ENCODE peak calls at places on chromosomes 7 and 10, in six cellular contexts. B is MM.1S, K is neural progenitor cell, F is PC-3, W is GM23338, I is hepatocyte. S is an unnamed sample.

GRCh38 chr10:6062101-6062771 is at the start of gene IL2RA:
- DNase-seq in I (no peak), K (no peak), W (no peak), B (no peak), F (no peak), S (peak)

GRCh38 chr7:151876112-151876898 is 610 bp downstream of the PRKAG2 start:
- DNase-seq in W (peak), K (peak), I (peak), F (peak), B (no peak), S (no peak)

GRCh38 chr7:45191361-45191760 is 33.8 kb downstream of the RAMP3 start:
- DNase-seq in I (no peak), B (no peak), W (no peak), K (no peak), F (no peak), S (no peak)

GRCh38 chr7:100582041-100582579 is 3.8 kb downstream of the LRCH4 start:
- DNase-seq in I (no peak), F (no peak), W (no peak), B (no peak), K (no peak), S (no peak)

GRCh38 chr10:86556933-86557649 is 35.5 kb upstream of the WAPL start:
- DNase-seq in W (no peak), F (no peak), K (no peak), B (no peak), I (no peak), S (no peak)

GRCh38 chr10:42519761-42520460 is 118.5 kb downstream of the ZNF33B start:
- DNase-seq in K (no peak), B (no peak), I (no peak), F (no peak), W (peak), S (no peak)

GRCh38 chr10:79061441-79062315 is 7.1 kb upstream of the ZMIZ1 start:
- DNase-seq in B (no peak), W (no peak), I (no peak), F (no peak), K (no peak), S (no peak)

GRCh38 chr10:12984165-12984747 is 17.3 kb downstream of the CCDC3 start:
- DNase-seq in K (no peak), F (peak), I (no peak), W (no peak), B (no peak), S (no peak)

GRCh38 chr7:30888783-30889182 is 22.9 kb upstream of the AQP1 start:
- DNase-seq in I (peak), K (no peak), W (no peak), B (no peak), F (peak), S (no peak)

GRCh38 chr7:85114342-85114741 is 72.5 kb downstream of the SEMA3D start:
- DNase-seq in K (no peak), I (peak), B (no peak), W (no peak), F (peak), S (no peak)

GRCh38 chr7:32507416-32507815 is 12.1 kb downstream of the AVL9 start:
- DNase-seq in F (no peak), I (no peak), K (no peak), B (no peak), W (no peak), S (no peak)

GRCh38 chr10:91433620-91434019 is 23.5 kb downstream of the HECTD2 start:
- DNase-seq in K (no peak), F (peak), I (no peak), B (no peak), W (no peak), S (no peak)

GRCh38 chr10:109899578-109900355 is 23.5 kb downstream of the XPNPEP1 start:
- DNase-seq in W (no peak), I (no peak), B (no peak), F (no peak), K (no peak), S (no peak)

GRCh38 chr7:155523168-155523675 is 23.1 kb downstream of the CNPY1 start:
- DNase-seq in I (no peak), B (no peak), F (no peak), K (no peak), W (no peak), S (no peak)

GRCh38 chr10:63257784-63258183 is 124.7 kb downstream of the NRBF2 start:
- DNase-seq in B (no peak), F (no peak), W (no peak), I (no peak), K (no peak), S (no peak)

GRCh38 chr7:138167869-138168296 is 91.6 kb downstream of the AKR1D1 start:
- DNase-seq in I (no peak), K (no peak), B (no peak), W (peak), F (no peak), S (no peak)

GRCh38 chr10:106864031-106864430 is 300.5 kb downstream of the SORCS1 start:
- DNase-seq in W (no peak), I (no peak), B (peak), F (no peak), K (no peak), S (no peak)
- TF ChIP-seq EZH2phosphoT487 in W (no peak), I (no peak), B (no peak), F (no peak), K (no peak), S (no peak)

DNA sequence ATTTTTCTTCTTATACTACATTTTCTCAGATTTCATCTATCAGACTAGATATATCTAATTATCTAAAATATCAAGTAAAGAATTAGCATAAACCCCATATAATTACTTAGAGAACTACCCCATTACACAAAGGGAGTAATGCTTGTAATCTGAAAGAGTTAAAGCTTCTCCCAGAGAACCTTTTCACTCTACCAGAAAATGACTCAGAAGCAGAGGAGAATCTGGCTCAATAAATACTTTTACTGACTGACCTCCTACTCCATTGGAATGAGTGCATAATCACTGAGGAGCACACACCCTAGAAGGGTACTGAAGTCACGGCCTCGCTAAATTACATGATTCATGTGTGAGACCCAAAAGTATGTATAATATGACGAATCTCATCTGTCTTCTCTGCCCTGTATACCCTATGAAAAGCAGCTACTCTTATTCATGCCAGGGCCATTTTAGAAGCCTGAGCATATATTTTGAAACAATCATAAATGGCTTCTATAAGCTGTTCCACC is 32.8 kb downstream of the DNMBP start:
- DNase-seq in K (no peak), B (no peak), I (peak), F (peak), W (no peak), S (no peak)
- TF ChIP-seq EZH2phosphoT487 in K (no peak), B (no peak), I (no peak), F (no peak), W (no peak), S (no peak)

GRCh38 chr10:117594722-117595121 is 52.2 kb downstream of the EMX2 start:
- DNase-seq in I (no peak), B (no peak), F (peak), W (no peak), K (no peak), S (no peak)
- TF ChIP-seq EZH2phosphoT487 in I (no peak), B (no peak), F (no peak), W (no peak), K (no peak), S (no peak)

GRCh38 chr7:73367006-73367405 is 39.0 kb downstream of the FKBP6 start:
- DNase-seq in K (no peak), I (no peak), B (no peak), F (no peak), W (no peak), S (no peak)

GRCh38 chr7:73369009-73369408 is 41.0 kb downstream of the FKBP6 start:
- DNase-seq in K (no peak), F (no peak), B (no peak), W (no peak), I (no peak), S (no peak)

GRCh38 chr7:73364006-73364728 is 36.2 kb downstream of the FKBP6 start:
- DNase-seq in W (no peak), F (no peak), B (no peak), I (no peak), K (no peak), S (no peak)

GRCh38 chr7:73363225-73364005 is 35.5 kb downstream of the FKBP6 start:
- DNase-seq in F (no peak), K (no peak), B (no peak), W (no peak), I (no peak), S (no peak)

DNA sequence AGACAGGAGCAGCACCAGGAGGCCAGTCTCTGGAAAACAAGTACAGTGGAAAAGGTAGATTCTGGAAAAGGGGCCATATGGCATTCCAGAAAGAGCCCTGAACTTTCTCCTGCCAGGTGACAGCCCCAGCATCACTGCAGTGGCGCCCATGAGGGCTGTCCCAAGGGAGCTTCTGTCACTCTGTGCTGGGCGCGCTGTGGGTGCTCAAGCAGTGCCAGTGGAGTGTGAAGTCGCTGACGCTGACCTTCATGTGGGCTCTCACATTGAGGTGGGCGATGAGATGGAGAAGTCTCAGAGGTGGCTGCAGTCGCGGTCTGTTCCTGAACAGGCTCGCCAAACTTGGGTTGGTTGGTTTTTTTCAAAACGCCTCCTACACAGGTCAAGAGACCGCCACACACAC is 38.2 kb downstream of the FKBP6 start:
- DNase-seq in I (no peak), B (no peak), F (no peak), K (no peak), W (no peak), S (peak)
- TF ChIP-seq EZH2phosphoT487 in I (no peak), B (no peak), F (no peak), K (no peak), W (no peak), S (no peak)

GRCh38 chr10:33917069-33917468 is 582.6 kb upstream of the NRP1 start:
- DNase-seq in B (no peak), I (no peak), K (no peak), W (no peak), F (no peak), S (no peak)
- TF ChIP-seq EZH2phosphoT487 in B (no peak), I (no peak), K (no peak), W (no peak), F (no peak), S (no peak)

DNA sequence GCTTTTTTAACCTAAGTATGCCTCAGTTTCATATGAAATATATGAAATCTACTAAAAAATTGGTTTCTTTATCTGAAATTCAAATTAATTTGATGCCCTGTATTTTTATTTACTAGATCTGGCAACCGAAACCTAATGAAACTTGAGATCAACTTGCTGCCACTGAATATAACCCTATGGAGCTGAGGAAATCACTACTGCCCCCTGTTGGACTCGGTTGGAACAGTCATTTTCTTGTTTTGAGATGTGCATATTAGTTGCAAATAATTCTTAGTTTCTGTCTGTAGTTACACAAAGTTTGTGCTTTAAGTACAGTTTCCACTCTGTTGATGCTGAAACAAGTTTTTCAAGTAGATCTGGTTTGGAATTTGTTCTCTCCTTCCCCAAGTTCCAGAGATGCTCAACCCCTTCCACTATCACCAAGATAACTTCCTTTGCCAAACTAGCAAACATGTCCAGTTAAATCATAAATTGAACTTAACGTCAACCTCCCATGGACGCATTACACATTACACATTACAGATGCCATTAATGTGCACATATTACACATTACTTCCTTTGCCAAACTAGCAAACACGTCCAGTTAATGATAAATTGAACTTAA is 22.2 kb upstream of the EXOC4 start:
- DNase-seq in W (peak), I (peak), K (peak), B (peak), F (peak), S (peak)
- TF ChIP-seq EZH2phosphoT487 in W (no peak), I (no peak), K (no peak), B (no peak), F (no peak), S (no peak)

DNA sequence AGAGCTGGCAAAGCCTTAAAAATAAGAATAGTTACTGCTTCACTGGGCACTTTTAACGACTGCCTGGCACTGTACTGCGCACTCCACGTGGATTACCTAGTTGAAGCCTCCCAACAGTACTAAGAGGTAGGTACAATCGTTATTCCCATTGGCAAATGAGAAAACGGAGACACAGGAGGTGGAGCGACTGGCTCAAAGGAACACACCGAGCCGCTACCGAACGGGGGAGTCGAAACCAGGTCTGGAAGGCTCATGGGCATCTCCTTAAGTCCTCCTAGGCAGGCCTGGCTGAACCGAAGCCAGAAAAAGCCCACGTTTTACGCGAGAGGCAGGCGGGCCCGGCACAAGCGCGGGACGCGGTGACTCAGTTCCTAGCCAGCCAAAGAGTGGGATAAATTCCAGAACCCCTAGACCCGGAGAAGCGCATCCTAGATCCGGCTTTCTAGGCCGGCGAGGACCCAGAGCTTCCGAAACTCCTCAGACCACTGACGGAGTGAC is 499 bp downstream of the PDAP1 start:
- DNase-seq in B (no peak), K (peak), I (peak), W (peak), F (peak), S (peak)
- TF ChIP-seq EZH2phosphoT487 in B (no peak), K (no peak), I (no peak), W (no peak), F (no peak), S (no peak)

DNA sequence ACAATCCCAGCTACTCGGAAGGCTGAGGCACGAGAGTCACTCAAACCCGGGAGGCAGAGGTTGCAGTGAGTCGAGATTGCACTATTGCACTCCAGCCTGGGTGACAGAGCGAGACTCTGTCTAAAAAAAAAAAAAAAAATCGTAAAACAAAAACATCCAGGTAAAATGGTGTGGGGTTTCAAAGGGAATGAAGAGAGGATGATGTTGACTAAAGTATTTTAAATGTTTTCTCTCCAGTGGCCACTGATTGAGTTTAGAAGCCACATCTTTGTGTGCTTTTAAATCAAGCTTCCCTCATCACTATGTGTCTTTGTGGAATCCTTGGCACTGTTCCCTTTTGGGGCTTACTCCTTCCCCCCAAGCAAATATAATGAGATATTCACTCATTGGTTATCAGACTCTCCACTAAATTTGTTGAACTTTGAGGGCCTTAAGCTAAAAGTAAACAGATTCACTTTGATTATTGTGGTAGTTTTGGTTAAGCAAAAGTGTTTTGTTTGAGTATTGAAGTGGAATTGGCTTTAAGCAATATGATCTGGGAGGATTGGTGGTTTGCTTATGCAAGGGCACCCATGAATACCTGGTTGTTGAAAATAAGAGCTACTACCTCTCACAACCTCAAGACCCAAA is 162.9 kb downstream of the CDK14 start:
- DNase-seq in B (no peak), W (no peak), F (peak), K (no peak), I (no peak), S (no peak)
- TF ChIP-seq EZH2phosphoT487 in B (no peak), W (no peak), F (no peak), K (no peak), I (no peak), S (no peak)

S was measured in OCI-LY7.